ENCODE peak calls at places on chromosome 18, in five cellular contexts. T is IMR-90, O is H1, Z is mesenchymal stem cell, I is H9. W is an unnamed sample.

GRCh38 chr18:8893628-8894231 is 188.4 kb downstream of the MTCL1 start:
- DNase-seq in T (no peak), Z (no peak), O (no peak), I (no peak), W (no peak)

GRCh38 chr18:54119524-54120019 is 104.9 kb downstream of the MBD2 start:
- DNase-seq in O (no peak), I (peak), Z (peak), T (peak), W (peak)

GRCh38 chr18:8140841-8141501 is 468.3 kb upstream of the RAB12 start:
- DNase-seq in I (no peak), O (no peak), T (peak), Z (peak), W (no peak)

GRCh38 chr18:58806826-58807714 is 57.6 kb upstream of the ZNF532 start:
- DNase-seq in Z (no peak), O (no peak), T (no peak), I (no peak), W (no peak)

GRCh38 chr18:79754022-79754761 is 43.5 kb upstream of the KCNG2 start:
- DNase-seq in I (no peak), O (no peak), Z (no peak), T (no peak), W (no peak)

GRCh38 chr18:42112657-42113420 is 157.8 kb downstream of the PIK3C3 start:
- DNase-seq in O (no peak), Z (no peak), T (no peak), I (no peak), W (no peak)

GRCh38 chr18:79361766-79362522 is 33.8 kb upstream of the NFATC1 start:
- DNase-seq in O (no peak), Z (peak), T (peak), I (peak), W (no peak)

GRCh38 chr18:5456577-5457466 is 87.0 kb downstream of the EPB41L3 start:
- DNase-seq in Z (no peak), O (no peak), I (peak), T (peak), W (peak)

GRCh38 chr18:43680096-43680495 is 402.8 kb upstream of the SYT4 start:
- DNase-seq in O (no peak), I (no peak), T (no peak), Z (no peak), W (no peak)

GRCh38 chr18:51236225-51236624 is 38.7 kb upstream of the MEX3C start:
- DNase-seq in O (no peak), T (peak), Z (peak), I (no peak), W (no peak)

GRCh38 chr18:76953186-76953982 is 131.0 kb downstream of the ZNF236 start:
- DNase-seq in I (no peak), T (peak), O (no peak), Z (no peak), W (no peak)

GRCh38 chr18:36176177-36176584 is 11.1 kb upstream of the MOCOS start:
- DNase-seq in O (no peak), T (no peak), Z (no peak), I (no peak), W (no peak)

GRCh38 chr18:8081872-8082553 is 514.9 kb downstream of the PTPRM start:
- DNase-seq in T (no peak), O (no peak), Z (no peak), I (no peak), W (no peak)

GRCh38 chr18:2848145-2848878 is 1.5 kb downstream of the EMILIN2 start:
- DNase-seq in Z (peak), I (no peak), O (no peak), T (no peak), W (peak)

GRCh38 chr18:39241534-39241933 is 1675.9 kb upstream of the CELF4 start:
- DNase-seq in I (no peak), T (no peak), O (no peak), Z (no peak), W (no peak)

GRCh38 chr18:6881034-6881800 is 151.7 kb downstream of the ARHGAP28 start:
- DNase-seq in O (no peak), Z (no peak), I (no peak), T (peak), W (no peak)

GRCh38 chr18:11654736-11655604 is 34.1 kb upstream of the GNAL start:
- DNase-seq in T (peak), Z (peak), O (peak), I (peak), W (peak)

GRCh38 chr18:41870191-41870590 is 84.8 kb upstream of the PIK3C3 start:
- DNase-seq in T (no peak), O (no peak), Z (no peak), I (no peak), W (no peak)

GRCh38 chr18:12838178-12838634 is 45.8 kb downstream of the PTPN2 start:
- DNase-seq in T (peak), Z (peak), I (no peak), O (no peak), W (no peak)

GRCh38 chr18:31241900-31242409 is 76.0 kb upstream of the DSG1 start:
- DNase-seq in O (peak), I (peak), T (peak), Z (peak), W (no peak)

GRCh38 chr18:74265546-74266098 is 26.1 kb downstream of the CYB5A start:
- DNase-seq in Z (no peak), I (no peak), O (no peak), T (no peak), W (no peak)

GRCh38 chr18:6729247-6730091 is at the start of gene ARHGAP28:
- DNase-seq in O (peak), Z (peak), T (peak), I (peak), W (peak)

GRCh38 chr18:11553098-11553940 is 56.1 kb upstream of the SLC35G4 start:
- DNase-seq in T (peak), I (peak), O (peak), Z (peak), W (peak)

GRCh38 chr18:42773870-42774269 is 341.6 kb downstream of the RIT2 start:
- DNase-seq in O (no peak), Z (peak), I (no peak), T (no peak), W (no peak)

GRCh38 chr18:62384610-62385097 is 59.5 kb downstream of the TNFRSF11A start:
- DNase-seq in T (no peak), I (peak), Z (peak), O (no peak), W (no peak)

GRCh38 chr18:35582310-35582682 is 756 bp downstream of the GALNT1 start:
- DNase-seq in I (no peak), O (no peak), Z (peak), T (no peak), W (no peak)

GRCh38 chr18:25557006-25557405 is 205.0 kb upstream of the ZNF521 start:
- DNase-seq in Z (no peak), I (no peak), T (no peak), O (no peak), W (no peak)

GRCh38 chr18:62372156-62372555 is 47.0 kb downstream of the TNFRSF11A start:
- DNase-seq in O (no peak), T (no peak), I (no peak), Z (no peak), W (no peak)

GRCh38 chr18:2083691-2084090 is 487.6 kb downstream of the METTL4 start:
- DNase-seq in Z (no peak), I (peak), T (no peak), O (no peak), W (no peak)

GRCh38 chr18:63422862-63423304 is 607 bp upstream of the VPS4B start:
- DNase-seq in I (no peak), T (no peak), O (no peak), Z (no peak), W (no peak)
- H3K14ac ChIP-seq in I (peak), T (peak), O (no peak), Z (peak), W (no peak)

GRCh38 chr18:48776641-48777025 is 174.1 kb downstream of the SMAD7 start:
- DNase-seq in I (no peak), T (no peak), Z (peak), O (no peak), W (no peak)

GRCh38 chr18:48777026-48777736 is 173.6 kb downstream of the SMAD7 start:
- DNase-seq in O (peak), I (peak), T (peak), Z (peak), W (peak)

GRCh38 chr18:48774941-48775340 is 175.8 kb downstream of the SMAD7 start:
- DNase-seq in T (no peak), I (no peak), O (no peak), Z (no peak), W (no peak)

GRCh38 chr18:48776161-48776555 is 174.6 kb downstream of the SMAD7 start:
- DNase-seq in I (no peak), Z (no peak), O (no peak), T (no peak), W (no peak)

GRCh38 chr18:48775372-48776160 is 175.2 kb downstream of the SMAD7 start:
- DNase-seq in T (no peak), O (no peak), I (no peak), Z (no peak), W (no peak)
- H3K14ac ChIP-seq in T (no peak), O (no peak), I (no peak), Z (no peak), W (no peak)

GRCh38 chr18:21241224-21242131 is 554 bp upstream of the GREB1L start:
- DNase-seq in I (peak), O (no peak), T (no peak), Z (peak), W (peak)
- H3K14ac ChIP-seq in I (no peak), O (no peak), T (no peak), Z (no peak), W (peak)

DNA sequence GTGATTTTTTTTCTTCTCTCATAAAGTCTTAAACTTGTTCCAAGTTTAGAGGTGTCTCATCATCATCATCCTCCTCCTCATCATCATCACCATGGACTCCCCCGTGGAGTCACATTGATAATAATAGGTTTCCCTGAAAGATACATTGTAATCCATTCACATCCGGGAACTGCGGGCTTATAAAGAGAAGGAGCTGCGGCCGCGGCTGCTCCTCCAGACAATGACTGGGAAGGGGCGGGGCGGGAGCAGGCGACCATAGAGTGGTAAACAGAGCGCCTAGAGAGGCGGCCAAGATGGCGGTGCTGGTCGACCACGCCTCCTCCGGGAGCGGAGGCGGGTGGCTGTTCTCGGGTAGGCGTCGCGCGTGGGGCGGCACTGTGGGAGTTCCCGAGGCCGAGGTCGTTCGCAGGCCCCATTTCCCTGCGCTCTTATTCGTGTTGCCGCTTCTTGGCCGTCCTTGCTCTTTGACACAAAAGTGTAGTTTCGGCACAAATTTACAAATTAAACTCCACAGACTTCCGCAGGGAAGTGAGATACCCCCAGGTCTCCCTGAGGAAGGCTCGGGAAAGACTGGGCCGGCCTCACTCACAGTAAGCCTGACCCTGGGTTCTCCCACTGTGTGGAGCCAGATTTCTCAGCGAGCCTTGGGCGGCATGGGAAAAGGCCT is 1.8 kb upstream of the TCF4 start:
- DNase-seq in O (peak), T (peak), Z (peak), I (peak), W (peak)
- H3K14ac ChIP-seq in O (no peak), T (peak), Z (no peak), I (peak), W (no peak)

GRCh38 chr18:28062446-28062845 is 114.5 kb downstream of the CDH2 start:
- DNase-seq in I (no peak), O (no peak), Z (no peak), T (no peak), W (no peak)

GRCh38 chr18:28065793-28066186 is 111.1 kb downstream of the CDH2 start:
- DNase-seq in I (no peak), O (no peak), Z (no peak), T (no peak), W (no peak)

GRCh38 chr18:28063181-28063790 is 113.6 kb downstream of the CDH2 start:
- DNase-seq in O (no peak), T (peak), I (no peak), Z (peak), W (no peak)

GRCh38 chr18:28067346-28067745 is 109.6 kb downstream of the CDH2 start:
- DNase-seq in T (no peak), Z (no peak), I (no peak), O (no peak), W (no peak)

DNA sequence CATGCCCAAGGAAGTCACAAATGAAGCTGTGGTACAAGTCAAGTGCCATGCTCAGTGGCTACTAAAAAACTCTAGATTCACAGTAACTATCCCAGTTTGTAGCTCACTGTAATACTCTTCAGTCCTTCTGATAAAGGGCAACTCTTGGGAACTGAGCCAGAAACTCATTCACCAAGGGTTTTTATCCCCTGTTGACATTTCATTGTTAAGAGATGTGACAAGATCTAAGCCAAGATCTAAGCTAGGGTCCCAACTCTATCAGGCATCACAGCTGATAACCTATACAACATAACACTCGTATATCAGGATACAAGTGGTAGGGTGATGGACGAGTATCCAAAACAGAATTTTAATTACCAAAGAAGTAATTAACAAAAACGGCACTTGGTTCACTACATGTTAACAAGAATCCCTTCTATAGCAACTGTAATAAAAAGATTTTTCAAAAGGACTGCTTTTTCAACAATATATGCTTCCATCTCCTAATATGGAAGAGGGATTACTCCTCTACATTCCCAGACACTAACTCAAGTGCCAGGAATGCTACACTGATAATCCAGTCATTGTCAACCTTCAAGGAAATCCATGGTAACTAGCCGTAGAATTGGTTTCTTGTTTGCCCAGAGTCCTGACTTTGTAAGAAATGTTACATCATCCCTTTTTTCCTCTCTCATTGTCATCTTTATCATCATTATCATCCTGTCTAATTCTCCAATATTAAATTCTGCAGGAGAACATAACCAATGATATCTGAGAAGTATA is 111.7 kb downstream of the CDH2 start:
- DNase-seq in T (peak), Z (peak), O (no peak), I (no peak), W (peak)
- H3K14ac ChIP-seq in T (peak), Z (no peak), O (no peak), I (no peak), W (no peak)

W was measured in neuronal stem cell.